ENCODE peak calls at places on chromosome 5, in four cellular contexts. T is vagina, U is Caco-2, X is thoracic aorta. F is an unnamed sample. For H3K9me3 and H3K4me1, the result is how much of the 10 kb centered on the place peaks cover.

GRCh38 chr5:7261049-7261448 is 134.9 kb upstream of the ADCY2 start:
- DNase-seq in T (no peak), U (peak), X (no peak), F (no peak)

GRCh38 chr5:72394688-72395087 is 74.5 kb downstream of the PTCD2 start:
- DNase-seq in T (no peak), U (peak), X (no peak), F (no peak)

GRCh38 chr5:129903466-129904101 is 681 bp upstream of the CHSY3 start:
- DNase-seq in T (no peak), U (peak), X (no peak), F (no peak)

GRCh38 chr5:95715799-95716461 is 15.2 kb upstream of the RHOBTB3 start:
- DNase-seq in T (no peak), U (no peak), X (no peak), F (no peak)

GRCh38 chr5:143311428-143311827 is 92.1 kb downstream of the NR3C1 start:
- DNase-seq in T (no peak), U (no peak), X (no peak), F (no peak)

GRCh38 chr5:11803436-11803835 is 100.8 kb downstream of the CTNND2 start:
- DNase-seq in T (no peak), U (no peak), X (no peak), F (no peak)

GRCh38 chr5:180364306-180364856 is 11.2 kb upstream of the GFPT2 start:
- DNase-seq in T (no peak), U (no peak), X (no peak), F (no peak)

GRCh38 chr5:27026059-27026458 is 12.3 kb downstream of the CDH9 start:
- DNase-seq in T (no peak), U (no peak), X (no peak), F (no peak)

GRCh38 chr5:162852145-162852544 is 585.2 kb upstream of the CCNG1 start:
- DNase-seq in T (no peak), U (no peak), X (no peak), F (no peak)

GRCh38 chr5:83559141-83559785 is 87.7 kb downstream of the VCAN start:
- DNase-seq in T (no peak), U (peak), X (no peak), F (no peak)

GRCh38 chr5:44365351-44365750 is 23.9 kb downstream of the FGF10 start:
- DNase-seq in T (no peak), U (no peak), X (no peak), F (no peak)

GRCh38 chr5:62473209-62473608 is 60.6 kb downstream of the IPO11 start:
- DNase-seq in T (no peak), U (no peak), X (no peak), F (no peak)

GRCh38 chr5:172380261-172380991 is 73.9 kb downstream of the SH3PXD2B start:
- DNase-seq in T (no peak), U (no peak), X (no peak), F (no peak)

GRCh38 chr5:57724836-57725235 is 242.2 kb upstream of the ACTBL2 start:
- DNase-seq in T (no peak), U (no peak), X (no peak), F (no peak)

GRCh38 chr5:37900692-37901091 is 60.9 kb upstream of the GDNF start:
- DNase-seq in T (no peak), U (peak), X (no peak), F (no peak)

GRCh38 chr5:181259283-181259682 is 1.7 kb downstream of the TRIM52 start:
- DNase-seq in T (no peak), U (no peak), X (no peak), F (no peak)

GRCh38 chr5:65482280-65482726 is 583 bp upstream of the ADAMTS6 start:
- DNase-seq in T (no peak), U (no peak), X (no peak), F (no peak)

GRCh38 chr5:72232838-72233237 is 87.2 kb downstream of the MRPS27 start:
- DNase-seq in T (no peak), U (no peak), X (no peak), F (no peak)

GRCh38 chr5:39349484-39349883 is 14.8 kb downstream of the C9 start:
- DNase-seq in T (no peak), U (no peak), X (no peak), F (no peak)

GRCh38 chr5:102722930-102723329 is 32.2 kb upstream of the PAM start:
- DNase-seq in T (no peak), U (no peak), X (no peak), F (no peak)

GRCh38 chr5:43573058-43573457 is 16.2 kb upstream of the PAIP1 start:
- DNase-seq in T (no peak), U (no peak), X (no peak), F (no peak)

GRCh38 chr5:146825033-146825432 is 53.5 kb downstream of the PPP2R2B start:
- DNase-seq in T (no peak), U (peak), X (no peak), F (no peak)

GRCh38 chr5:38009754-38010386 is 170.0 kb upstream of the GDNF start:
- DNase-seq in T (no peak), U (no peak), X (no peak), F (no peak)

GRCh38 chr5:135353952-135354721 is 44.9 kb downstream of the MACROH2A1 start:
- DNase-seq in T (no peak), U (no peak), X (no peak), F (no peak)

GRCh38 chr5:109998208-109998607 is 308.5 kb downstream of the MAN2A1 start:
- DNase-seq in T (no peak), U (no peak), X (no peak), F (no peak)

GRCh38 chr5:43006411-43007202 is 33.5 kb downstream of the ANXA2R start:
- DNase-seq in T (no peak), U (no peak), X (no peak), F (no peak)

GRCh38 chr5:66828046-66828550 is 231.9 kb downstream of the MAST4 start:
- DNase-seq in T (no peak), U (no peak), X (no peak), F (no peak)

GRCh38 chr5:160287378-160288051 is 24.8 kb downstream of the CCNJL start:
- DNase-seq in T (no peak), U (peak), X (no peak), F (no peak)

GRCh38 chr5:139982157-139982974 is 60.7 kb downstream of the NRG2 start:
- DNase-seq in T (no peak), U (no peak), X (no peak), F (no peak)

GRCh38 chr5:100676807-100677631 is 141.8 kb downstream of the FAM174A start:
- DNase-seq in T (no peak), U (no peak), X (no peak), F (no peak)

GRCh38 chr5:81749562-81750307 is 1.2 kb downstream of the SSBP2 start:
- DNase-seq in T (no peak), U (peak), X (no peak), F (no peak)

GRCh38 chr5:145225529-145225928 is 609.6 kb downstream of the PRELID2 start:
- DNase-seq in T (no peak), U (no peak), X (no peak), F (no peak)

GRCh38 chr5:153551537-153552079 is 61.1 kb downstream of the GRIA1 start:
- DNase-seq in T (no peak), U (no peak), X (no peak), F (no peak)

GRCh38 chr5:72270037-72270436 is 50.0 kb downstream of the MRPS27 start:
- DNase-seq in T (no peak), U (no peak), X (no peak), F (no peak)

GRCh38 chr5:52202256-52202655 is 585.5 kb upstream of the ITGA1 start:
- DNase-seq in T (no peak), U (no peak), X (no peak), F (no peak)

GRCh38 chr5:26321278-26321677 is 717.1 kb downstream of the CDH9 start:
- DNase-seq in T (no peak), U (no peak), X (no peak), F (no peak)

GRCh38 chr5:74725331-74725730 is 40.3 kb downstream of the HEXB start:
- DNase-seq in T (no peak), U (peak), X (no peak), F (no peak)

GRCh38 chr5:13921573-13921972 is 22.9 kb downstream of the DNAH5 start:
- DNase-seq in T (no peak), U (no peak), X (no peak), F (no peak)

GRCh38 chr5:141399555-141400258 is 2.0 kb downstream of the PCDHGB5 start:
- DNase-seq in T (no peak), U (no peak), X (no peak), F (no peak)
- H3K9me3 ChIP-seq in T (half or more), U (under half), X (half or more), F (half or more)

GRCh38 chr5:61304611-61305369 is 27.3 kb upstream of the ZSWIM6 start:
- DNase-seq in T (no peak), U (peak), X (no peak), F (no peak)
- H3K4me1 ChIP-seq in T (under half), U (half or more), X (under half), F (under half)

DNA sequence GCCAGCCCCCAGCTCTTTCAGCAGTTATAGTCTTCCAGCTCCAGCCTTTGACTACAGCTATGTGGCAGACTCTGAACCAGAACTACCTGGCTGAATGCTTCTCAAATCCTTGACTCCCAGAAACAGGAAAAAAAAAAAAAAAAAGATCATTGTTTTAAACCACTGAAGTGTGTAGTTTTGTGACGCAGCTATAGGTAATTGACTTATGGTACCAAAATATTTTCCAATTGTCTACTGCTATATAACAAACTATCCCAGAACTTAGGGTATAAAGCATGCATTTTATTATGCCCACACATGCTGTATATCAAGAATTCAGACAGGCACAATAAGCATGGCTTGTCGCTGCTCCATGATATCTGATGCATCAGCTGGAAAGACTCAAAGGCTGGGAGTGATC is 127.1 kb upstream of the POC5 start:
- DNase-seq in T (no peak), U (no peak), X (no peak), F (no peak)
- H3K9me3 ChIP-seq in T (under half), U (under half), X (under half), F (under half)

DNA sequence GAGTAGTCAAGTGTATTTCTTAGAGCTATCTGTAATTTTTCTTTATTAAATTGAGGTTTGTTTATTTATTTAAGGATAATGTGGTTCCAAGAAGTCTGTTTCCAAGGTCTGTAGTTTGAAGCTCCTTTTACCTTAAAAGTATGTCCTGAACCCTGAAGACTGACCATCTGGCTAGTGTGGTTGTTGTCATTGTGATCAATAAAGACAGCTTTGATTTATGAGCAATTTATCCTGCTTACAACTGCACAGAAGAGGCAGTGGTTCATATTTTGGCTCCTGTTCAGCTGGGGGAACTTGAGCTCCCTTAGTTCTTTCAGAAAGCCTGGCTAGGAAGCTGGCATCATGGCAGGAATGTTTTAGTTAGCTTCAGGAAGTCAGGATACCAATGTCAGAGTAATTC is 118.8 kb downstream of the ZSWIM6 start:
- DNase-seq in T (no peak), U (no peak), X (no peak), F (no peak)
- H3K4me1 ChIP-seq in T (under half), U (under half), X (under half), F (under half)

GRCh38 chr5:150323819-150324218 is 21.1 kb upstream of the ARSI start:
- DNase-seq in T (no peak), U (no peak), X (no peak), F (no peak)
- H3K9me3 ChIP-seq in T (under half), U (under half), X (under half), F (under half)

GRCh38 chr5:378301-378891 is 56.9 kb downstream of the AHRR start:
- DNase-seq in T (no peak), U (no peak), X (no peak), F (no peak)
- H3K4me1 ChIP-seq in T (under half), U (under half), X (under half), F (under half)